ENCODE peak calls at places on chromosome 11, in five cellular contexts. L is tibial nerve, Q is transverse colon, S is colonic mucosa, Y is fibroblast of pulmonary artery. W is an unnamed sample.

GRCh38 chr11:131748146-131749050 is 378.0 kb downstream of the NTM start:
- DNase-seq in S (peak; percentile 48), Q (peak; percentile 42), L (peak; percentile 76), Y (peak; percentile 84), W (peak; percentile 32)

GRCh38 chr11:34209809-34210208 is 104.4 kb downstream of the NAT10 start:
- DNase-seq in S (no peak), Y (no peak), Q (no peak), L (no peak), W (no peak)

GRCh38 chr11:96154802-96155520 is 188.0 kb downstream of the MAML2 start:
- DNase-seq in Y (peak; percentile 70), S (no peak), L (no peak), Q (no peak), W (no peak)

GRCh38 chr11:13277719-13278619 is at the start of gene BMAL1:
- DNase-seq in L (no peak), Q (peak; percentile 69), Y (peak; percentile 23), S (peak; percentile 76), W (no peak)

GRCh38 chr11:114164546-114164945 is 105.0 kb downstream of the ZBTB16 start:
- DNase-seq in Q (no peak), Y (no peak), S (no peak), L (no peak), W (no peak)

GRCh38 chr11:2690596-2691354 is 9.0 kb downstream of the KCNQ1OT1 start:
- DNase-seq in S (no peak), L (no peak), Y (no peak), Q (no peak), W (no peak)

GRCh38 chr11:429391-429790 is 12.4 kb downstream of the ANO9 start:
- DNase-seq in Y (no peak), L (no peak), Q (no peak), S (no peak), W (no peak)

GRCh38 chr11:67299471-67300191 is 3.7 kb upstream of the SSH3 start:
- DNase-seq in L (no peak), S (no peak), Q (no peak), Y (no peak), W (no peak)

GRCh38 chr11:48354013-48354412 is 12.3 kb downstream of the OR4C5 start:
- DNase-seq in L (no peak), Y (no peak), Q (no peak), S (no peak), W (no peak)

GRCh38 chr11:15775051-15775541 is 581.2 kb downstream of the SOX6 start:
- DNase-seq in Y (peak; percentile 13), L (no peak), Q (no peak), S (no peak), W (no peak)

GRCh38 chr11:64036081-64037026 is 623 bp downstream of the FLRT1 start:
- DNase-seq in S (no peak), Q (no peak), L (no peak), Y (peak; percentile 16), W (no peak)

GRCh38 chr11:122095950-122096942 is 19.8 kb downstream of the BLID start:
- DNase-seq in Y (peak; percentile 75), S (no peak), L (no peak), Q (no peak), W (no peak)

GRCh38 chr11:45333023-45333422 is 46.9 kb upstream of the SYT13 start:
- DNase-seq in L (no peak), Q (no peak), Y (peak; percentile 9), S (no peak), W (no peak)

GRCh38 chr11:128779036-128779435 is 85.2 kb downstream of the FLI1 start:
- DNase-seq in Q (no peak), L (no peak), Y (peak; percentile 33), S (no peak), W (no peak)

GRCh38 chr11:132047167-132047566 is 676.8 kb downstream of the NTM start:
- DNase-seq in Y (no peak), Q (no peak), L (no peak), S (no peak), W (no peak)

GRCh38 chr11:73129198-73129597 is 12.9 kb downstream of the FCHSD2 start:
- DNase-seq in Q (no peak), L (no peak), S (no peak), Y (no peak), W (no peak)

GRCh38 chr11:120773501-120774031 is 250.3 kb upstream of the TBCEL start:
- DNase-seq in Q (no peak), L (no peak), S (peak; percentile 38), Y (peak; percentile 33), W (no peak)

GRCh38 chr11:27894552-27894951 is 194.3 kb upstream of the BDNF start:
- DNase-seq in Y (no peak), Q (no peak), L (no peak), S (no peak), W (no peak)

GRCh38 chr11:15557831-15558230 is 443.1 kb downstream of the INSC start:
- DNase-seq in L (no peak), S (no peak), Q (no peak), Y (no peak), W (no peak)

GRCh38 chr11:63536669-63537292 is at the start of gene PLAAT4:
- DNase-seq in Y (peak; percentile 65), L (peak; percentile 33), S (peak; percentile 46), Q (peak; percentile 41), W (peak; percentile 30)

GRCh38 chr11:73249858-73250773 is 22.0 kb upstream of the P2RY6 start:
- DNase-seq in Y (peak; percentile 24), Q (peak; percentile 6), L (no peak), S (no peak), W (no peak)

GRCh38 chr11:118000850-118001228 is 14.6 kb downstream of the IL10RA start:
- DNase-seq in L (no peak), Y (no peak), S (no peak), Q (no peak), W (no peak)

GRCh38 chr11:103898065-103898464 is 138.4 kb upstream of the DDI1 start:
- DNase-seq in Q (no peak), Y (no peak), L (no peak), S (no peak), W (no peak)

GRCh38 chr11:704799-705645 is 1.0 kb upstream of the EPS8L2 start:
- DNase-seq in Q (peak; percentile 87), S (peak; percentile 90), Y (no peak), L (no peak), W (no peak)

GRCh38 chr11:34525887-34526657 is 12.5 kb upstream of the ELF5 start:
- DNase-seq in Q (no peak), Y (no peak), S (no peak), L (no peak), W (no peak)

GRCh38 chr11:112343368-112344039 is 82.8 kb upstream of the PLET1 start:
- DNase-seq in L (no peak), Y (peak; percentile 35), Q (no peak), S (no peak), W (no peak)

GRCh38 chr11:112345166-112345565 is 84.5 kb upstream of the PLET1 start:
- DNase-seq in L (no peak), S (no peak), Q (no peak), Y (no peak), W (no peak)

GRCh38 chr11:112344040-112344413 is 83.4 kb upstream of the PLET1 start:
- DNase-seq in S (no peak), L (no peak), Q (no peak), Y (no peak), W (no peak)

GRCh38 chr11:112346586-112346985 is 85.9 kb upstream of the PLET1 start:
- DNase-seq in Q (no peak), Y (no peak), S (no peak), L (no peak), W (no peak)

DNA sequence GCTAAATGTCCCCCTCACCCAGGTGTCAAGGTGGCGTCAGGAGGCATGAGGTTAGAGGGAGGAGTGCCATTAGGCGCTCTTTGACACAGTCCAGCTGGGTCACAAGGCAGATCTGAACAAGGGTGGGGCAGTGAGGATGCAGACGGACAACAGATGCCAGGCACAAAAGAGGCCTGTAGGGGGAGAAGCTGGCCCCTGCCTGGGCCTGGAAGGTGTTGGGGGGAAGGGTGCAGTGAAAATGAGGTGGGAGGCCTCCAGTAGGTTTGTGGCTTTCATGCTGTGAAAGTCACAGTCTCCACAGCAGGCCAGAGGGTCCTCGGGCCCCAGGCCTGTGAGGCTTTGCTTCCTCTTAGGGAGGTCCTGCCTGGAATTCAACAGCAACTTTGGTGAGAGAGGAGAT is 85.0 kb upstream of the PLET1 start:
- DNase-seq in L (no peak), Y (no peak), S (no peak), Q (no peak), W (no peak)
- TF ChIP-seq CTCF in L (no peak), Y (no peak), S (no peak), Q (no peak), W (no peak)

GRCh38 chr11:129955282-129955681 is 47.4 kb downstream of the PRDM10 start:
- DNase-seq in Y (no peak), L (no peak), S (no peak), Q (no peak), W (no peak)

GRCh38 chr11:129960216-129961214 is 42.1 kb downstream of the PRDM10 start:
- DNase-seq in S (no peak), Y (peak; percentile 78), Q (no peak), L (no peak), W (peak; percentile 22)

GRCh38 chr11:129965248-129965647 is 37.4 kb downstream of the PRDM10 start:
- DNase-seq in L (no peak), S (no peak), Q (no peak), Y (no peak), W (no peak)

DNA sequence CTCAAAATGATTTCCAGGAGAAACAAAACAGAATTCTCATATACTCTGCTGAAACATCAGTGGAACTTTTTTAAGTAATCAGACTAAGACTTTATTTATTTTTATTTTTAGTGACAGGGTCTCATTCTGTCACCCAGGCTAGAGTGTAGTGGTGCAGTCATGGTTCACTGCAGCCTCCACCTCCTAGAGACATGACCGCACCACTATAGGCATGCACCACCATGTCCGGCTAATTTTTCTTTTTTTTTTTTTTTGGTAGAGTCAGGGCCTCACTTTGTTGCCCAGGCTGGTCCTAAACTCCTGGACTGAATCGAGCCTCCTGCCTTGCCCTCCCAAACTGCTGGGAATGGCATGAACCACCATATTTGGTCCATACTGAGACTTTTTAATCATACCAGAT is 42.9 kb downstream of the PRDM10 start:
- DNase-seq in Q (no peak), Y (no peak), S (no peak), L (no peak), W (no peak)
- TF ChIP-seq CTCF in Q (no peak), Y (no peak), S (no peak), L (no peak), W (no peak)

DNA sequence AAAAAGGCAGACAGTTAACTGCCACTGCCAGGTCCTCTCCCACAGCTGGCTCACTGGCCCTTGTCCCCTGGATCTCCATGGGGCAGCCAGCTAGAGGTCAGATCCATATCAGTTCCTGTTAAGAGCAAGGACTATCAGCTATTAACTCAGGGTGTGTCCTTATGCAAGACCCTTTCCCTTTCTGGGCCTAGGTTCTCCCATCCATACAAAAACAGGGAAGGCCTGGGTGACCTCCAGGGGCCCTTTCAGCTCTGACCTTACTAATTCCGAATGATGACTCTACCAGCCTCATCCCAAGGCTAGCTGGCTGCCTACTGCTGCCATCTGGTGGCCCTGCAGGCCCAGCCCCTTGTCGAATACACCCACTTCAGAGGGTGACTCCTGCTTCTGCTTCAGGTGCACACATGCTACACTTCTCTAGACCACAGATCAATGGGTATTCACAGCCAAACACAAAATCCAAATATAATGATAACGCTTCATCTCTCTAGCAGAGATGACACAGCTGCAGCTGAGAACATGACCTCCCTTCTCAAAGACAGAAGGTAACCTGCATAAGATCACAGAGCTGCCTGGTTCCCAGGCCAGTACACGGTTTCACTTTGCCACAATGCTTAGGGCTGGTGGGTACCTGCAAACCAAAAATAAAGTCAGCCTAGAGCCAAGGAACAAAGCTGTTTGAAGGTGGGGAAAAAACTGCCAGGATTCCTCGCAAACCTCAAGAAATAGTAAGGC is 34.1 kb downstream of the SERGEF start:
- DNase-seq in Y (peak; percentile 54), L (peak; percentile 9), S (peak; percentile 35), Q (peak; percentile 42), W (no peak)
- TF ChIP-seq CTCF in Y (peak; percentile 92), L (peak; percentile 20), S (peak; percentile 51), Q (peak; percentile 61), W (peak; percentile 89)

GRCh38 chr11:68753300-68753699 is 2.0 kb upstream of the TESMIN start:
- DNase-seq in S (no peak), Y (no peak), L (no peak), Q (no peak), W (no peak)
- TF ChIP-seq CTCF in S (no peak), Y (no peak), L (no peak), Q (no peak), W (no peak)